ENCODE peak calls at places on chromosomes 2 and 18, in five cellular contexts. P, A, E, T and Y are unnamed samples.

GRCh38 chr2:26704441-26704977 is 12.0 kb downstream of the KCNK3 start:
- DNase-seq in A (no peak), P (no peak), T (no peak), E (no peak), Y (no peak)

GRCh38 chr18:24497052-24497754 is 36.8 kb downstream of the HRH4 start:
- DNase-seq in A (no peak), E (no peak), P (no peak), T (no peak), Y (no peak)

GRCh38 chr18:10086458-10086857 is 172.6 kb downstream of the VAPA start:
- DNase-seq in E (no peak), A (no peak), T (no peak), P (no peak), Y (no peak)

GRCh38 chr2:38146302-38146916 is 70.5 kb upstream of the CYP1B1 start:
- DNase-seq in E (no peak), T (peak), P (no peak), A (no peak), Y (peak)

GRCh38 chr2:105607920-105608504 is 136.7 kb upstream of the NCK2 start:
- DNase-seq in A (no peak), P (no peak), E (no peak), T (no peak), Y (no peak)

GRCh38 chr2:161077367-161078210 is 82.6 kb upstream of the TANK start:
- DNase-seq in P (no peak), A (no peak), T (no peak), E (no peak), Y (peak)

GRCh38 chr2:217903142-217903858 is 99.5 kb downstream of the TNS1 start:
- DNase-seq in P (no peak), E (no peak), T (no peak), A (no peak), Y (no peak)

GRCh38 chr18:519019-519879 is 18.7 kb upstream of the COLEC12 start:
- DNase-seq in E (no peak), A (no peak), T (peak), P (no peak), Y (peak)

GRCh38 chr18:79400591-79401381 is 5.1 kb downstream of the NFATC1 start:
- DNase-seq in A (no peak), P (no peak), T (no peak), E (no peak), Y (peak)

GRCh38 chr2:178767099-178768060 is 39.8 kb downstream of the TTN start:
- DNase-seq in P (no peak), T (no peak), E (no peak), A (no peak), Y (no peak)

GRCh38 chr2:240449764-240450531 is 14.5 kb downstream of the GPC1 start:
- DNase-seq in E (no peak), P (no peak), A (no peak), T (no peak), Y (no peak)

GRCh38 chr2:225668606-225669266 is 269.2 kb downstream of the NYAP2 start:
- DNase-seq in A (no peak), P (no peak), T (peak), E (peak), Y (peak)

GRCh38 chr2:23711979-23712755 is 214.8 kb downstream of the ATAD2B start:
- DNase-seq in E (no peak), A (peak), T (no peak), P (peak), Y (no peak)

GRCh38 chr18:6482198-6482977 is 67.7 kb upstream of the L3MBTL4 start:
- DNase-seq in T (peak), A (peak), P (peak), E (peak), Y (no peak)

GRCh38 chr18:59383831-59384230 is 24.8 kb upstream of the LMAN1 start:
- DNase-seq in E (no peak), T (no peak), P (no peak), A (no peak), Y (no peak)

GRCh38 chr2:199057936-199058335 is 399.8 kb downstream of the SATB2 start:
- DNase-seq in A (no peak), T (no peak), E (no peak), P (no peak), Y (no peak)

GRCh38 chr2:16900405-16901025 is 234.9 kb upstream of the CYRIA start:
- DNase-seq in A (peak), E (peak), T (peak), P (peak), Y (no peak)

GRCh38 chr2:161988589-161988988 is 85.4 kb downstream of the DPP4 start:
- DNase-seq in A (no peak), T (peak), E (no peak), P (peak), Y (no peak)

GRCh38 chr2:109021895-109022300 is 32.9 kb upstream of the EDAR start:
- DNase-seq in T (no peak), E (peak), P (no peak), A (no peak), Y (no peak)

GRCh38 chr2:218873359-218874194 is 7.1 kb upstream of the WNT10A start:
- DNase-seq in P (peak), E (no peak), T (no peak), A (no peak), Y (no peak)

GRCh38 chr2:121723316-121723715 is 13.4 kb downstream of the NIFK start:
- DNase-seq in P (no peak), T (no peak), A (no peak), E (no peak), Y (no peak)

GRCh38 chr2:17979707-17980106 is 101.2 kb downstream of the KCNS3 start:
- DNase-seq in A (no peak), E (no peak), P (no peak), T (no peak), Y (no peak)

GRCh38 chr18:75110311-75110710 is 98.6 kb downstream of the PTGR3 start:
- DNase-seq in P (no peak), A (no peak), E (no peak), T (no peak), Y (no peak)

GRCh38 chr18:57437433-57437781 is 2.2 kb downstream of the ONECUT2 start:
- DNase-seq in T (no peak), A (peak), P (peak), E (peak), Y (no peak)

DNA sequence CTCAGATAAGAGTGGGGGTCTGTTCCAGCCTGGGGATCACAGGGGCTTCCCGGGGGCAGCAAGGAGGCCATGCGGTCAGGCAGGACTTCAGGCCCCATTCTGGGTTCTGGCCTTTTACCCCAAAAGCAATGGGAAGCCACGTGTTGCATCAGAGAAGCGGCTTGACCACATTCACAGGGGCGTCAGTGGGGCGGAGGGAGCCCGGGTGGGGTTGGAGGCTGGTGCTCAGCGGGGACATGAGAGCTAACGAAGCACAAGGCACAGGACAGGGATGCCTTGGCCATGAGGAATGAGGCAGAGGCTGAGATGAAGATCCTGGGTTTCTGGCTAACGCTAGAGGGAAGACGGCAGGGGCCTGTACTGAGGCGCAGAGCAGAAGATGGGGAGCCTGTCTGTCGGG is 6.1 kb downstream of the HJURP start:
- DNase-seq in A (peak), T (no peak), P (no peak), E (no peak), Y (no peak)
- TF ChIP-seq ATF2 in A (no peak), T (no peak), P (no peak), E (no peak), Y (no peak)

GRCh38 chr18:61400016-61400630 is 66.9 kb downstream of the CDH20 start:
- DNase-seq in T (no peak), P (no peak), E (no peak), A (no peak), Y (no peak)
- TF ChIP-seq ATF2 in T (no peak), P (no peak), E (no peak), A (no peak), Y (no peak)

GRCh38 chr2:68032702-68033101 is 30.1 kb downstream of the C1D start:
- DNase-seq in E (no peak), T (no peak), A (no peak), P (no peak), Y (no peak)
- TF ChIP-seq ATF2 in E (no peak), T (no peak), A (no peak), P (no peak), Y (no peak)

GRCh38 chr18:76658627-76659026 is 163.6 kb upstream of the ZNF516 start:
- DNase-seq in T (peak), E (no peak), P (peak), A (peak), Y (no peak)
- TF ChIP-seq ATF2 in T (no peak), E (no peak), P (no peak), A (no peak), Y (no peak)

GRCh38 chr2:163716101-163716500 is 19.7 kb downstream of the FIGN start:
- DNase-seq in E (no peak), P (no peak), A (no peak), T (no peak), Y (no peak)

GRCh38 chr2:163717993-163718680 is 17.7 kb downstream of the FIGN start:
- DNase-seq in A (no peak), E (peak), P (no peak), T (no peak), Y (no peak)

GRCh38 chr2:163719278-163719677 is 16.5 kb downstream of the FIGN start:
- DNase-seq in T (no peak), E (no peak), P (no peak), A (no peak), Y (no peak)

GRCh38 chr2:163715199-163715598 is 20.6 kb downstream of the FIGN start:
- DNase-seq in E (no peak), T (no peak), P (no peak), A (no peak), Y (no peak)

DNA sequence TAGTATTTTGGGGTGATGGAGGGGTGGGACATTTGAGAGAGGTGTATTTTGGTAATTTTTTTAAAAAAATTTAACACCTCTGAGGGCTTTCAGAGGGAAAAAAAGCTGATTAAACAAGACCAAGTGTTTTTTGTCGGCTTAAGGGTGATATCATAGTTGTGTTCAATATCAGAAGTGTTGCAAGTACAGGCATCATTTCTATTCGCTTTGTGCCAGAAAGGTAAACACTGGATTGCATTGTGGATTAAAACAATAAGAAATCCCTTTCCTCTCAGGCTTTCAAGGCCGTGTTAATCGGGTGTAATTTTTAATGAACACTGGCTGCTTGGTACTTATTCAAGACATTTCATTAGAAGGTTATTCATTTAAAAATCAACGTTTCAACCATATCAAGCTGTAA is 18.3 kb downstream of the FIGN start:
- DNase-seq in E (peak), T (no peak), A (no peak), P (no peak), Y (no peak)
- TF ChIP-seq ATF2 in E (no peak), T (no peak), A (no peak), P (no peak), Y (no peak)

GRCh38 chr2:120546077-120546864 is 189.4 kb upstream of the GLI2 start:
- DNase-seq in A (no peak), E (peak), P (no peak), T (peak), Y (no peak)
- TF ChIP-seq ATF2 in A (no peak), E (peak), P (no peak), T (no peak), Y (no peak)

GRCh38 chr2:239177325-239177724 is 223.5 kb downstream of the HDAC4 start:
- DNase-seq in A (no peak), E (no peak), P (no peak), T (no peak), Y (no peak)

GRCh38 chr2:239178484-239178883 is 222.3 kb downstream of the HDAC4 start:
- DNase-seq in E (no peak), T (no peak), A (no peak), P (peak), Y (no peak)

GRCh38 chr2:239177908-239178307 is 222.9 kb downstream of the HDAC4 start:
- DNase-seq in A (no peak), E (no peak), P (no peak), T (no peak), Y (no peak)

GRCh38 chr2:239179851-239180371 is 220.9 kb downstream of the HDAC4 start:
- DNase-seq in T (no peak), P (peak), E (no peak), A (no peak), Y (no peak)

DNA sequence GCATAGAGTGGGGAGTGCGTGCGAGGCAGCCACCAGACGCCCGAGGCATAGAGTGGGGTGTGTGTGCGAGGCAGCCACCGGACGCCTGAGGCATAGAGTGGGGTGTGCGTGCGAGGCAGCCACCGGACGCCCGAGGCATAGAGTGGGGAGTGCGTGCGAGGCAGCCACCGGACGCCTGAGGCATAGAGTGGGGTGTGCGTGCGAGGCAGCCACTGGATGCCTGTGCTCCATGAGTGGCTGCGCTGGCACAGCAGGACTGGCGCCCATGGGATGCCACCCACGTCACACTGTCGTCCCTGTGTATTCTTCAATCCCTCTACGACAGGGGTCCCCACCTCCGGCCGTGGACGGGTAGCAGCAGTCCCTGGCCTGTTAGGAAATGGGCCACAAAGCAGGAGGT is 221.9 kb downstream of the HDAC4 start:
- DNase-seq in T (no peak), E (no peak), A (no peak), P (peak), Y (no peak)
- TF ChIP-seq ATF2 in T (no peak), E (no peak), A (no peak), P (no peak), Y (no peak)

GRCh38 chr2:39547811-39548719 is 111.0 kb upstream of the MAP4K3 start:
- DNase-seq in P (no peak), T (no peak), E (no peak), A (no peak), Y (no peak)
- TF ChIP-seq ATF2 in P (no peak), T (no peak), E (no peak), A (no peak), Y (no peak)